ENCODE peak calls at places on chromosomes 16 and 17, in eight cellular contexts. I, V, W, Z, G, T, P and K are unnamed samples.

GRCh38 chr17:34251186-34251585 is 3.9 kb upstream of the CCL2 start:
- DNase-seq in G (no peak), P (no peak), Z (no peak), W (no peak), T (no peak), I (no peak), V (no peak), K (no peak)

GRCh38 chr17:29388937-29389336 is 1.2 kb upstream of the TAOK1 start:
- DNase-seq in V (no peak), T (no peak), P (no peak), Z (no peak), G (no peak), I (no peak), W (no peak), K (no peak)

GRCh38 chr16:31703526-31704128 is 170.0 kb upstream of the ZNF267 start:
- DNase-seq in W (no peak), V (no peak), I (no peak), Z (no peak), T (no peak), P (no peak), G (no peak), K (no peak)

GRCh38 chr16:55843105-55843395 is 10.2 kb upstream of the CES1 start:
- DNase-seq in G (no peak), W (no peak), T (no peak), P (no peak), I (no peak), V (no peak), Z (no peak), K (no peak)

GRCh38 chr16:83058376-83058775 is 431.6 kb downstream of the CDH13 start:
- DNase-seq in Z (no peak), P (no peak), I (no peak), G (no peak), T (no peak), V (no peak), W (no peak), K (no peak)

GRCh38 chr16:78571880-78572279 is 472.4 kb downstream of the WWOX start:
- DNase-seq in G (no peak), V (no peak), P (no peak), W (no peak), Z (no peak), I (no peak), T (no peak), K (no peak)

GRCh38 chr16:11016993-11017392 is 72.6 kb downstream of the CLEC16A start:
- DNase-seq in P (no peak), I (peak), V (peak), G (no peak), Z (no peak), W (peak), T (no peak), K (peak)

GRCh38 chr16:10688726-10689125 is 6.0 kb downstream of the TEKT5 start:
- DNase-seq in P (no peak), I (no peak), W (no peak), T (no peak), Z (no peak), V (no peak), G (no peak), K (no peak)

GRCh38 chr17:57563968-57564367 is 181.1 kb downstream of the CCDC182 start:
- DNase-seq in W (no peak), Z (no peak), G (no peak), V (no peak), I (no peak), P (peak), T (no peak), K (no peak)

GRCh38 chr16:54927125-54928015 is 3.3 kb upstream of the IRX5 start:
- DNase-seq in G (no peak), P (no peak), W (no peak), T (no peak), I (no peak), V (no peak), Z (peak), K (no peak)

GRCh38 chr16:88345031-88345942 is 37.5 kb upstream of the ZNF469 start:
- DNase-seq in I (no peak), P (peak), T (no peak), V (no peak), Z (no peak), W (no peak), G (no peak), K (no peak)

GRCh38 chr17:76751416-76751993 is 13.6 kb downstream of the MFSD11 start:
- DNase-seq in P (no peak), I (no peak), V (no peak), Z (no peak), G (no peak), T (no peak), W (no peak), K (no peak)

GRCh38 chr16:87723224-87723619 is 42.6 kb downstream of the KLHDC4 start:
- DNase-seq in W (no peak), Z (no peak), I (no peak), G (no peak), V (peak), P (peak), T (no peak), K (peak)

GRCh38 chr16:4435668-4436067 is 10.0 kb downstream of the DNAJA3 start:
- DNase-seq in P (no peak), W (no peak), T (no peak), V (peak), Z (no peak), I (no peak), G (no peak), K (no peak)

DNA sequence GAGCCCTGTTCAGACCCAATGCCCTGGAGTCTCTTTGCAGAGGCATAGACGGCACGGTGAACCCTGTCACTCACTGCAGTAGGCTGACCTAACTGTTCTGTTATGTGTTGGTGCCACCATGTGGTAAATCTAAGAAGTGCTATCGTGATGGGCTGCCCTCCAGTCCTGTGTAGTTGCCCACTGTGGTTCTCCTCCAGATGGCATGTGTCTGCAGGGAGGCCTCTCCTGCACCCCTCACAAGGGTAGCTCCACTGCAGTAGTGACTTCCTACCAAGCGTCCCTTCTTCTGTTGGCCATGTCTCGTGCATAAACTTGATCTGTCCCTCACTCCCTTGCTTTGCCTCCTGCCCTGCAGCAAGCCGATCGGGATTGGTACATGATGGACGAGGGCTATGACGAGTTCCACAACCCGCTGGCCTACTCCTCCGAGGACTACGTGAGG is 5.8 kb downstream of the DHX38 start:
- DNase-seq in T (peak), Z (peak), I (peak), V (peak), P (peak), G (peak), W (peak), K (peak)
- TF ChIP-seq EZH2phosphoT487 in T (no peak), Z (no peak), I (no peak), V (no peak), P (no peak), G (no peak), W (no peak), K (no peak)

GRCh38 chr17:40068584-40068916 is 5.8 kb downstream of the THRA start:
- DNase-seq in V (no peak), W (no peak), G (no peak), Z (peak), T (no peak), I (no peak), P (no peak), K (no peak)

GRCh38 chr17:40065771-40066510 is 3.2 kb downstream of the THRA start:
- DNase-seq in T (no peak), W (no peak), V (no peak), I (no peak), G (no peak), P (no peak), Z (no peak), K (no peak)

GRCh38 chr17:40068129-40068581 is 5.4 kb downstream of the THRA start:
- DNase-seq in G (peak), Z (no peak), P (no peak), V (peak), I (no peak), W (peak), T (no peak), K (no peak)

GRCh38 chr17:40068917-40069750 is 6.4 kb downstream of the THRA start:
- DNase-seq in W (peak), P (peak), G (peak), T (peak), I (no peak), Z (peak), V (peak), K (peak)

GRCh38 chr17:40067710-40068109 is 4.9 kb downstream of the THRA start:
- DNase-seq in Z (no peak), T (no peak), W (no peak), P (no peak), V (no peak), G (no peak), I (no peak), K (no peak)
- TF ChIP-seq EZH2phosphoT487 in Z (no peak), T (no peak), W (no peak), P (no peak), V (no peak), G (no peak), I (no peak), K (no peak)

DNA sequence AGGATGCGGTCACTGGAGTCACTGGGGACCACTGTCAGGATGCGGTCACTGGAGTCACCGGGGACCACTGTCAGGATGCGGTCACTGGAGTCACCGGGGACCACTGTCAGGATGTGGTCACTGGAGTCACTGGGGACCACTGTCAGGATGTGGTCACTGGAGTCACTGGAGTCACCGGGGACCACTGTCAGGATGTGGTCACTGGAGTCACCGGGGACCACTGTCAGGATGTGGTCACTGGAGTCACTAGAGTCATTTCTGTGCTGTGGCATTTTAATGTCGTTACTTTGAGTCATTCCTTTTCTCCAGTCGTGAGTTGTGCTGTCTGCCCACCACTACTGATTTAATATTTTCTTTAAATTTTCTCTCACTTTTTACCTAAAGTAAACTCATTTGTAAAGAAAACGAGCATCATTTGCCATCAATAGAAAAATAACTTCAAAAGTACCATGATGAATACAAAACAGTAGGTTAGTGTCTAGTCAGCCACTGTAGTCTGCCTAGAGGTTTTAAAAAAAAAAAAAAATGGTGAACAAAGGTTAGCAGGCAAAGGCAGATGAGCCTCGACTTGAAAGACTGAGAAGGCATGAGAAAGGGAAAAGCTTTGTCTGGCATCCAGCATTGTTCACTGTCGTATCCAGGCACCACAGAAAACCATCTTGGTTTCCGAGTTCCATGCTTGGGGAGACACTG is 346.6 kb downstream of the SNX29 start:
- DNase-seq in Z (no peak), T (no peak), I (no peak), W (no peak), P (no peak), V (peak), G (peak), K (no peak)
- TF ChIP-seq EZH2phosphoT487 in Z (no peak), T (no peak), I (no peak), W (no peak), P (no peak), V (no peak), G (no peak), K (no peak)

DNA sequence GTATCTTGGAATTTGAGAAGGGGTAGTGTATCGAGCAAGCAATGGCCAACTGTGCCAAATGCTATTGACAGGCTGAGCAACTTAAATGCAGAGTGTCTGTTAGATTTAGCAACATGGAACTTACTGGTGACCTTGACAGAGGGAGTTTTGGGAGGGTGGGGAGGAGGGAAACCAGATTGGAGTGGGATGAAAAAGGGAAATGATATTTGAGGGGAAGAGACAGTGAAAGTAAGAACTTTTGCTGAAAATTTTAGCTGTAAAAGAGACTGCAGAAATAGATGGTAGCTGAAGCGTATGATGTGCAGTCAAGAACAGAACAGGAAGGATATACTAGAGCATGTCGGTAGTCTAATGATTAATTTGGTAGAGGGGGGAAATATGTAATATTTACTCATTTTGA is 1.2 kb downstream of the LRRC36 start:
- DNase-seq in T (no peak), W (no peak), Z (no peak), G (no peak), P (no peak), V (no peak), I (no peak), K (no peak)
- TF ChIP-seq EZH2phosphoT487 in T (no peak), W (no peak), Z (no peak), G (no peak), P (no peak), V (no peak), I (no peak), K (no peak)

GRCh38 chr16:69324013-69324531 is 6.3 kb downstream of the PDF start:
- DNase-seq in Z (no peak), I (no peak), G (no peak), V (no peak), P (peak), W (no peak), T (no peak), K (peak)

GRCh38 chr16:69321080-69321479 is 9.3 kb downstream of the PDF start:
- DNase-seq in P (no peak), I (no peak), G (no peak), Z (no peak), V (no peak), W (no peak), T (no peak), K (no peak)

GRCh38 chr16:69320731-69321073 is 9.6 kb downstream of the VPS4A start:
- DNase-seq in V (no peak), Z (no peak), I (no peak), G (no peak), P (no peak), W (no peak), T (no peak), K (no peak)

GRCh38 chr16:69323428-69323827 is 7.0 kb downstream of the PDF start:
- DNase-seq in W (no peak), G (no peak), I (no peak), P (no peak), T (no peak), V (no peak), Z (no peak), K (no peak)

DNA sequence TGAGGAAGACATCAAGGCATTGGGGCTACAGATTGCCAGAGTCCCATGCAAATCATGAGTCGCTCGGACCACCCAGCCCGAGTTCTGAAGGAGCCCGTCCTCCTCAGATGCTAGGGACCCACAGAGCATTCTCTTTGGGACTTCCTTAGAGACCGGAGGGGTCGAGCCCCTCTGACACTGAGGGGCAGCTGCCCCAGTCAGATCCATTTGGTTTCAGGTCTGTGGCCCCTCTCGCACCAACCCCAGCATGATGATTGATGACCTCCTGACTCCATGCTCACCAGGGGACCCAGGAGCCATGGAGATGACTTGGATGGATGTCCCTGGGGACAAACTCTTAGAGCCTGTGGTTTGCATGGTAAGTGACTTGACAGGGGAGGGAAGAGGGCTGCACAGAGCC is 8.0 kb downstream of the PDF start:
- DNase-seq in T (no peak), W (no peak), G (no peak), I (no peak), P (no peak), V (no peak), Z (no peak), K (no peak)
- TF ChIP-seq EZH2phosphoT487 in T (no peak), W (no peak), G (no peak), I (no peak), P (no peak), V (no peak), Z (no peak), K (no peak)

DNA sequence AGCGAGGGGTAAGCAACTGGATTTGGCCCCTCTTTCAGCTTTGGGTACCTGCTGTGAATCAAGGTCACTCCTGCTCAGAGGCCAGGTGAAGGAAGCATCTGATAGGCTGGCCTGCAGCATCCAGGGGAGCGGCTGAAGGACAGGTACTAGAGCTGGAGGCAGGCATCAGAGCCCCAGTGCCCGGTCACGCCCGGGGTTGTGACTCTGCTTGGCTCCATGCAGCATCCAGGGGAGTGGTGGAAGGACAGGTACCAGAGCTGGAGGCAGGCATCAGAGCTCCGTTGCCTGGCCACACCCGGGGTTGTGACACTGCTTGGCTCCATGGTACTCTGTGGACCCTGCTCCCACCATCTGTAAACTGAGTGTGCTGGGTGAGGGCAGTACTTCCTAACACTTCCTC is 189.7 kb downstream of the XYLT1 start:
- DNase-seq in W (no peak), G (no peak), I (no peak), P (no peak), V (no peak), T (no peak), Z (no peak), K (no peak)
- TF ChIP-seq EZH2phosphoT487 in W (no peak), G (no peak), I (no peak), P (no peak), V (no peak), T (no peak), Z (no peak), K (no peak)

GRCh38 chr16:89606006-89606405 is 7.4 kb upstream of the DPEP1 start:
- DNase-seq in I (no peak), P (no peak), Z (no peak), W (no peak), G (no peak), T (no peak), V (no peak), K (no peak)
- TF ChIP-seq EZH2phosphoT487 in I (no peak), P (no peak), Z (no peak), W (no peak), G (no peak), T (no peak), V (no peak), K (no peak)